ENCODE peak calls at places on chromosomes 7 and 10, in ten cellular contexts. L is stomach, U is suprapubic skin, S is HCT116, Y is GM23338, F is transverse colon, K is spleen, E is SK-N-SH, I is Panc1, N is breast epithelium. H is an unnamed sample.

GRCh38 chr10:48551796-48552591 is 52.9 kb downstream of the ARHGAP22 start:
- DNase-seq in L (no peak), U (no peak), S (peak; percentile 15), Y (peak; percentile 73), F (no peak), K (no peak), E (peak; percentile 87), I (peak; percentile 22), N (no peak), H (no peak)

GRCh38 chr7:33262476-33262875 is 133.1 kb downstream of the BBS9 start:
- DNase-seq in L (no peak), U (no peak), S (no peak), Y (peak; percentile 22), F (no peak), K (no peak), E (no peak), I (no peak), N (no peak), H (no peak)

GRCh38 chr7:132368246-132368900 is 207.9 kb downstream of the PLXNA4 start:
- DNase-seq in L (no peak), U (no peak), S (no peak), Y (no peak), F (peak; percentile 59), K (no peak), E (no peak), I (no peak), N (no peak), H (no peak)

GRCh38 chr7:90677742-90678439 is 81.8 kb downstream of the CDK14 start:
- DNase-seq in L (no peak), U (no peak), S (no peak), Y (peak; percentile 16), F (no peak), K (no peak), E (no peak), I (no peak), N (no peak), H (no peak)

GRCh38 chr10:94546058-94546595 is 539 bp downstream of the HELLS start:
- DNase-seq in L (no peak), U (no peak), S (no peak), Y (no peak), F (no peak), K (no peak), E (peak; percentile 55), I (peak; percentile 25), N (no peak), H (no peak)

GRCh38 chr7:6612819-6613218 is 2.6 kb upstream of the ZNF853 start:
- DNase-seq in L (no peak), U (no peak), S (no peak), Y (no peak), F (no peak), K (no peak), E (no peak), I (no peak), N (no peak), H (no peak)

GRCh38 chr7:106793015-106793651 is 71.9 kb upstream of the PIK3CG start:
- DNase-seq in L (no peak), U (no peak), S (peak; percentile 38), Y (peak; percentile 68), F (no peak), K (no peak), E (peak; percentile 50), I (no peak), N (no peak), H (no peak)

GRCh38 chr7:114645451-114645850 is 230.8 kb downstream of the FOXP2 start:
- DNase-seq in L (no peak), U (no peak), S (no peak), Y (no peak), F (no peak), K (no peak), E (no peak), I (no peak), N (no peak), H (no peak)

GRCh38 chr7:25907214-25907613 is 244.8 kb upstream of the NFE2L3 start:
- DNase-seq in L (no peak), U (no peak), S (no peak), Y (peak; percentile 72), F (no peak), K (no peak), E (no peak), I (no peak), N (no peak), H (no peak)

GRCh38 chr10:34305189-34305588 is 509.9 kb downstream of the PARD3 start:
- DNase-seq in L (no peak), U (peak; percentile 71), S (no peak), Y (peak; percentile 96), F (peak; percentile 18), K (no peak), E (no peak), I (no peak), N (no peak), H (no peak)

GRCh38 chr10:75035975-75036708 is 75.3 kb upstream of the SAMD8 start:
- DNase-seq in L (no peak), U (no peak), S (no peak), Y (no peak), F (no peak), K (no peak), E (no peak), I (no peak), N (no peak), H (no peak)

DNA sequence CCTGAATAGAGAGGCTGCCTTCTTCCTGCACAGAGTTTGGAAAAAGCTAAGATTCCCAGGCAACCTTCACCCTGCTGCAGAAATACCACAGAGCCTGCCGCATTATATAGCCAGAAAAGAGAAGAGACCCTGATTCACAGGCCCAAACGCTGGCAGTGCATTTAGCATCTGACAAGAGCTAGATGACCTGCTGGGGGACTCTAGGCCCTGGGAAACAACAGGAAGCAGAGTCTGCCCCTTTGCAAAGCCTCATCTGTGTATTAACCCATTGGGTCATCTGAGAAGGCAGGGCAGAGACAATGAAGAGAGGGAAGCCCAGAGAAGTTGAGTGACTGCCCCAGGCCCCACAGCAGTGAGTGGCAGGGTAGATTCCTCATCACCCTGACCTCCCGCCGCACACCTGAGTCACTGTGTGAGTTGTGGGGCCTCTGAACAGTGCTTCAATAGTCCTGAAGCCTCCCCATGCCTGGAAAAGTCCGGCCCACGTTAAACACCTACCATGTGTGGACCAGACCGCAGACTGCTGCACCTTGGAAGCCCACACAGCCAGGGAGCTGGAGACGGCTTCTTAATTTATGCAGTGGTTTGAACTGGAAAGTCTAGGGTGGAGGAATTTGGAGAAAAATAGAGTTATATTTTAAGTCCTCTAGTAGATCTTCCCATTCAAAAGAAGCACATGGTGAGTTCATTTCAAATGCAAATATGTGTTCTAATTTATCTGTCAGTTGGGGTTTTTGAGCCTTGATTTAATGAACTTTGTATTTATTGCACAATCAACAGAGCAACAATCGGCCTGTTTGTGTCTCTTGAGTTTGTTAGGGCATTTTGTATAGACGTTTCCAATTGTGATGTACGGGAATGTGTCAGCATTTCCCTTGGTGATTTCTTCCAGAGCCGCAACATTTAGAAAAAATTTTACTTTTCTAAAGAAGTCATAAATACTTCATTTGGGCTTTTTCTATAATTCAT is 80.4 kb upstream of the GPR26 start:
- DNase-seq in L (no peak), U (no peak), S (no peak), Y (peak; percentile 39), F (no peak), K (no peak), E (no peak), I (no peak), N (no peak), H (no peak)
- TF ChIP-seq CTCF in L (no peak), U (no peak), S (no peak), Y (no peak), F (no peak), K (no peak), E (no peak), I (no peak), N (no peak), H (no peak)

GRCh38 chr7:153446490-153446889 is 605.7 kb upstream of the DPP6 start:
- DNase-seq in L (no peak), U (no peak), S (no peak), Y (no peak), F (no peak), K (no peak), E (no peak), I (no peak), N (no peak), H (no peak)

GRCh38 chr7:153445641-153446040 is 606.6 kb upstream of the DPP6 start:
- DNase-seq in L (no peak), U (no peak), S (no peak), Y (no peak), F (no peak), K (no peak), E (no peak), I (no peak), N (no peak), H (no peak)

GRCh38 chr7:153443031-153443430 is 609.2 kb upstream of the DPP6 start:
- DNase-seq in L (no peak), U (no peak), S (no peak), Y (no peak), F (no peak), K (no peak), E (no peak), I (no peak), N (no peak), H (no peak)

GRCh38 chr7:153447021-153447420 is 605.2 kb upstream of the DPP6 start:
- DNase-seq in L (no peak), U (no peak), S (no peak), Y (no peak), F (no peak), K (no peak), E (no peak), I (no peak), N (no peak), H (no peak)

GRCh38 chr7:153444591-153444990 is 607.6 kb upstream of the DPP6 start:
- DNase-seq in L (no peak), U (no peak), S (no peak), Y (no peak), F (no peak), K (no peak), E (no peak), I (no peak), N (no peak), H (no peak)
- H3K27ac ChIP-seq in L (no peak overlapping the region), U (no peak overlapping the region), S (no peak overlapping the region), Y (no peak overlapping the region), F (no peak overlapping the region), K (peak overlapping the region; percentile 28), E (no peak overlapping the region), I (no peak overlapping the region), N (no peak overlapping the region), H (no peak overlapping the region)

DNA sequence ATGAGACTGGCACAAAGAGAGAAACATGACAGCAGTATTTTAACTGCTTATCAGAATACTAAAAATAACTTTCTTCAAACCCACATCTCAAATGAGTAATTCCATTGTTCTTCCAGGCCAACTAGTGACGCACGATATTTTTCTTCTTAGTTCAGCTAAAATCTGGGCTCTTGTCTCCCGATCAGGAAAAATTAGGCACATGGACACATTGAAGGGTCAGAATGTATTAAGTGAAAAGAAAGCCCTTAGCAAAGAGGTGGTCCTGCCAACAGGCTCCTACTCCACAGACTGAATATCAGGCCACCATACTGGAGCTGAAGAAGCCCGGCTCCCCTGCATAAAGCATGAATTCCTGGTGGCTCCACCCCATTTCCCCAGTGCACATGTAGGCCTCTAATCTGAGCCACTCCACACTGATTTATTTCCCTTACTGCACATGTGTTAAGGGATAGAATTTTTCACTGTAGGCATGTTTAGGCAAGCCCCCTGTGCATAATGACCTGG is 9.4 kb upstream of the CCM2 start:
- DNase-seq in L (no peak), U (no peak), S (no peak), Y (no peak), F (no peak), K (peak; percentile 12), E (no peak), I (no peak), N (no peak), H (no peak)
- TF ChIP-seq POLR2AphosphoS5 in L (no peak), U (no peak), S (no peak), Y (no peak), F (no peak), K (no peak), E (no peak), I (no peak), N (no peak), H (no peak)

GRCh38 chr10:4770766-4771553 is 55.0 kb upstream of the AKR1E2 start:
- DNase-seq in L (no peak), U (no peak), S (peak; percentile 81), Y (peak; percentile 13), F (no peak), K (no peak), E (peak; percentile 8), I (peak; percentile 71), N (no peak), H (no peak)
- TF ChIP-seq CTCF in L (no peak), U (peak; percentile 14), S (no peak), Y (peak; percentile 39), F (peak; percentile 36), K (no peak), E (peak; percentile 53), I (peak; percentile 23), N (peak; percentile 32), H (no peak)

H was measured in sigmoid colon.